ENCODE peak calls at places on chromosome 9, in five cellular contexts. V is heart right ventricle; U is CD4-positive, alpha-beta memory T cell; Q is HepG2; L is CD8-positive, alpha-beta memory T cell. E is an unnamed sample.

GRCh38 chr9:20405086-20405485 is 217.2 kb downstream of the MLLT3 start:
- DNase-seq in V (no peak), U (no peak), Q (no peak), L (no peak), E (no peak)

GRCh38 chr9:68625559-68625958 is 79.5 kb upstream of the PIP5K1B start:
- DNase-seq in V (no peak), U (no peak), Q (no peak), L (no peak), E (no peak)

GRCh38 chr9:83034587-83034986 is 28.4 kb downstream of the RASEF start:
- DNase-seq in V (no peak), U (no peak), Q (no peak), L (no peak), E (no peak)

GRCh38 chr9:36987409-36987808 is 46.7 kb downstream of the PAX5 start:
- DNase-seq in V (no peak), U (no peak), Q (no peak), L (no peak), E (no peak)

GRCh38 chr9:134024393-134024792 is 888 bp upstream of the BRD3OS start:
- DNase-seq in V (no peak), U (peak; percentile 4), Q (no peak), L (no peak), E (no peak)

GRCh38 chr9:136170291-136170901 is 34.5 kb downstream of the LHX3 start:
- DNase-seq in V (no peak), U (peak; percentile 37), Q (no peak), L (peak; percentile 15), E (peak; percentile 20)

GRCh38 chr9:133404440-133405002 is 13.3 kb downstream of the REXO4 start:
- DNase-seq in V (no peak), U (no peak), Q (no peak), L (no peak), E (no peak)

GRCh38 chr9:125979383-125979782 is 232.2 kb downstream of the PBX3 start:
- DNase-seq in V (no peak), U (no peak), Q (no peak), L (no peak), E (no peak)

GRCh38 chr9:129696803-129697110 is 31.3 kb downstream of the PRRX2 start:
- DNase-seq in V (no peak), U (no peak), Q (no peak), L (no peak), E (no peak)

GRCh38 chr9:121280715-121281613 is 13.0 kb downstream of the GSN start:
- DNase-seq in V (no peak), U (no peak), Q (peak; percentile 80), L (no peak), E (no peak)
- H3K27ac ChIP-seq in V (peak overlapping the region; percentile 100), U (no peak overlapping the region), Q (peak overlapping the region; percentile 72), L (no peak overlapping the region), E (peak overlapping the region; percentile 93)

GRCh38 chr9:70257512-70257911 is 1.3 kb upstream of the SMC5 start:
- DNase-seq in V (no peak), U (no peak), Q (no peak), L (no peak), E (peak; percentile 54)
- H3K27ac ChIP-seq in V (peak overlapping the region; percentile 96), U (peak overlapping the region; percentile 95), Q (peak overlapping the region; percentile 96), L (peak overlapping the region; percentile 92), E (peak overlapping the region; percentile 97)

GRCh38 chr9:128624566-128624965 is 32.1 kb downstream of the DYNC2I2 start:
- DNase-seq in V (no peak), U (no peak), Q (no peak), L (no peak), E (no peak)

GRCh38 chr9:128627127-128627715 is 29.4 kb downstream of the DYNC2I2 start:
- DNase-seq in V (no peak), U (no peak), Q (no peak), L (no peak), E (no peak)

GRCh38 chr9:128625391-128626145 is 31.1 kb downstream of the DYNC2I2 start:
- DNase-seq in V (no peak), U (no peak), Q (no peak), L (no peak), E (peak; percentile 44)

GRCh38 chr9:128627906-128628305 is 28.7 kb downstream of the DYNC2I2 start:
- DNase-seq in V (no peak), U (no peak), Q (no peak), L (no peak), E (no peak)

DNA sequence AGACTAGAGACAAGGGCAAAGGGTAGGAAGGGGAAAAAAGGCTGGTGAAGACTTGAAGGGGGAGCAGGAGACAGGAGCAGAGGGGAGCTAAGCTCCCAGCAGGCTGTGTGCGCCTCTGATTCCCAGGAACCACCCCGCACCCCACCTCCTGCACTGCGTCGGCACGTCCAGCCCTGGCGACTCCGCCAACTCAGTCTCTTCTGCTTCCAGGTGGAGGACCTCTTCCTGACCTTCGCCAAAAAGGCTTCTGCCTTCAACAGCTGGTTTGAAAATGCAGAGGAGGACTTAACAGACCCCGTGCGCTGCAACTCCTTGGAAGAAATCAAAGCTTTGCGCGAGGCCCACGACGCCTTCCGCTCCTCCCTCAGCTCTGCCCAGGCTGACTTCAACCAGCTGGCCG is 30.5 kb downstream of the DYNC2I2 start:
- DNase-seq in V (no peak), U (no peak), Q (no peak), L (no peak), E (no peak)
- H3K27ac ChIP-seq in V (no peak overlapping the region), U (no peak overlapping the region), Q (no peak overlapping the region), L (no peak overlapping the region), E (no peak overlapping the region)

DNA sequence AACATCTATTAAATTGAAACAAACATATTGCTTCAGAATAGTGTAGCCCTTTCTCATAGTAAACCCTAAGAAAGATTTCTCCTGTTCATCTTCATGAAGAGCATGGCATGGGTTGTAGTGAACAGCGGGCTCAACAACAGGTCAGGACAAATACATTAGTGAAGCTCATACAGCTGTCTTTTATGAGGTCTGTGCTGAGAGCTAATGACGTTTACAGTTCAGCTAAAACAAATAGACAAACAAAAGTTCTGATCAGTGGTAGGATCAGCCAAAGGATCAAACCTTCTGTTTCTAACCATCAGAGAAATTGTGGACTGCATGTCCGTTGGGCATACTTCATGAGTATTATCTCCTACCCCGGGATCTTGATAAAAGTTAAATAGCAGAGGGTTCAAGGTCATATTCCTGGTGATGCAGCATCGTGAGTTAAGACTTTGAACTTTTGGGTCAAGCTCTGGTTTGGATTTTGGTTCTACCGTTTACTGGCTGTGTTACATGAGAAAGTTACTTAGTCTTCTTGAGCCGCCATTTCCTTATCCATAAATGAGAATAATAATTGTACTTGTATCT is 37.9 kb downstream of the ACO1 start:
- DNase-seq in V (no peak), U (no peak), Q (no peak), L (no peak), E (peak; percentile 28)
- H3K27ac ChIP-seq in V (no peak overlapping the region), U (no peak overlapping the region), Q (no peak overlapping the region), L (no peak overlapping the region), E (no peak overlapping the region)

GRCh38 chr9:35000535-35001284 is 11.2 kb downstream of the DNAJB5 start:
- DNase-seq in V (no peak), U (no peak), Q (no peak), L (no peak), E (no peak)
- H3K27ac ChIP-seq in V (no peak overlapping the region), U (no peak overlapping the region), Q (no peak overlapping the region), L (no peak overlapping the region), E (no peak overlapping the region)

GRCh38 chr9:13860926-13861325 is 453.0 kb downstream of the NFIB start:
- DNase-seq in V (no peak), U (no peak), Q (no peak), L (no peak), E (no peak)

GRCh38 chr9:13862562-13862961 is 451.4 kb downstream of the NFIB start:
- DNase-seq in V (no peak), U (no peak), Q (no peak), L (no peak), E (no peak)

GRCh38 chr9:13860019-13860418 is 453.9 kb downstream of the NFIB start:
- DNase-seq in V (no peak), U (no peak), Q (no peak), L (no peak), E (no peak)

GRCh38 chr9:13865869-13866268 is 448.1 kb downstream of the NFIB start:
- DNase-seq in V (no peak), U (no peak), Q (no peak), L (no peak), E (no peak)

DNA sequence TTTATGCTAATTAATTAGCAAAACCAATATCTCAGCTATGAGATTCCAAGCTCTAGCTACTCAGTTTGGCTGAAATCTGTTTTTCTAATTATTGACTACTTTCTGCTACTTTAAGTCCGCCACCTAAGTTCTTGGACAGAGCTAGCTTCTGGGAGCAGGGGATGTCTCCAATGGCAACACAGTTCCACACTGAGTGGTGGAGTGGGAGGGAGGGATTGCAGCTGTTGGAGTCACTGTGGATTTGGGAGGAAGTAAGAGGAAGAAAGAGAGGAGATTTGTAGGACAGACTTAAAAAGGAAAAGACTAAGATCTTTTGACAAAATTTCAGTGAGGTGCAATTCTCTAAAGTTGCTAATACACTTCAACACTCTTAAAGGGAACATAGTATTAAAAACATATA is 450.8 kb downstream of the NFIB start:
- DNase-seq in V (peak; percentile 84), U (no peak), Q (no peak), L (no peak), E (no peak)
- H3K27ac ChIP-seq in V (peak overlapping the region; percentile 30), U (no peak overlapping the region), Q (no peak overlapping the region), L (no peak overlapping the region), E (no peak overlapping the region)

DNA sequence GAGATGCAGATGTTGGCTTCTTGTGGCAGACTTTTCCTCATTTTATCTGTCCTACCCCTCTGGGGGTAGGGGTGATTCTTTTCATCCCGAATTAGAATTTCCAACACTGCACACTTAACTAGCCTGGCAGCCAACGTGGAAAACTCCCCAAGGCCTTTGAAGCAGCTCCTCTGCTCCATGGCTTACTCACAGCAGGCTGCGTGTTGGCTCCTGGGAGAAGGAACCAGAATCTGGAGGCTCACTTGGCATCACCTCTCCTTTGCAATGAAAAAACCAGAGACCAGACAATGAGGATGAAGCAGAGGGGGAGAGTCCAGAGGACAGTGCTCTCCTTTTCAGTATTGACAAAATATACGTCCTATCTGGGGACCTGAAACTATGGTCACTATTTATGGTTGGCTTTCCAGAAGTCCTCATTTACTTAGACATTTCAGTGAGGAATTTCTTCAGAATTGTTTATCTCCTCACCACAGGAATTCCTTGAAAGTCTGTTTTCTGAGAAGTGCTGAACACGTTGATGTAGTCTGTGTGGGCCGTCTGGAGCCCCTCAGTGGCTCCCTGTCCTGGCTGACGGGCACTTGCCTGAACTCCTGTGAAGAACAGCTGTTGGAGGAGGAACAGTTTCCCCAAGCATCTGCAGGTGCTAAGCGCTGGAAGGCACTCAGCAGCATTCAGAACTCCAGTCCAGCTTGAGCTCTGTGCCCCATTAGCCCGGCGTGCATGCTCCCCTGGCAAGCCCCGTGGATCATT is 231.3 kb downstream of the RFK start:
- DNase-seq in V (no peak), U (no peak), Q (no peak), L (no peak), E (no peak)
- H3K27ac ChIP-seq in V (no peak overlapping the region), U (no peak overlapping the region), Q (no peak overlapping the region), L (no peak overlapping the region), E (no peak overlapping the region)